ENCODE peak calls at places on chromosomes 7 and 10, in six cellular contexts. W, P, G, Z, I and V are unnamed samples.

GRCh38 chr7:30710669-30711068 is 28.4 kb upstream of the CRHR2 start:
- DNase-seq in W (peak; percentile 56), P (no peak), G (no peak), Z (no peak), I (no peak), V (no peak)

GRCh38 chr7:105600720-105601550 is 19.6 kb upstream of the EFCAB10 start:
- DNase-seq in W (no peak), P (no peak), G (no peak), Z (no peak), I (no peak), V (no peak)

GRCh38 chr10:10967029-10967428 is 50.6 kb upstream of the CELF2 start:
- DNase-seq in W (no peak), P (no peak), G (no peak), Z (no peak), I (no peak), V (no peak)

GRCh38 chr7:102431617-102432298 is 1.6 kb upstream of the ORAI2 start:
- DNase-seq in W (no peak), P (no peak), G (no peak), Z (no peak), I (no peak), V (no peak)

GRCh38 chr7:102992820-102993531 is 80.2 kb downstream of the LRRC17 start:
- DNase-seq in W (peak; percentile 18), P (peak; percentile 26), G (peak; percentile 82), Z (peak; percentile 98), I (peak; percentile 42), V (peak; percentile 36)

GRCh38 chr10:93465806-93466675 is 16.1 kb downstream of the MYOF start:
- DNase-seq in W (peak; percentile 72), P (no peak), G (peak; percentile 93), Z (peak; percentile 92), I (peak; percentile 86), V (peak; percentile 83)

GRCh38 chr10:75402486-75403143 is 1.1 kb upstream of the ZNF503 start:
- DNase-seq in W (peak; percentile 60), P (no peak), G (no peak), Z (no peak), I (no peak), V (no peak)

GRCh38 chr7:84654287-84654686 is 459.7 kb upstream of the SEMA3A start:
- DNase-seq in W (no peak), P (no peak), G (no peak), Z (no peak), I (no peak), V (no peak)

DNA sequence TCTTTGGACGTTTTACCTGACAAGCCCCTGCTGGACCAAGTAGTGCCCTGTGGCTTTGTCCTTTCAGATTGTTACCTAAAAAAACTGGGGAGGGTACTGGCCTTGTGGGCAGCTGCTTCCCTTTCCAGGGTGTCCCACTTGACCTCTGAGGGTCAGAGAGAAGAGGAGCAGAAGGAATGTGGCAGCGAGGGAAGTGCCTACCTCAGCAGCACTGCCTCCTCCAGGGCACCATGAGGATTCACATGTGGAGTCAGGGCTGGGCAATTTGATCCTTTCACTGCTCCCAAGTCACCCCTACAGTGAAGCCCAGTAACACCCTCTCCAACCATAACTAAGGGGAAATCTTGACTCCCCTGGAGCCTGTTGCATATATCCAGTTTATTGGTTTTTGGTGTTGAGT is 64.6 kb downstream of the ITGB1 start:
- DNase-seq in W (no peak), P (no peak), G (no peak), Z (no peak), I (no peak), V (no peak)
- TF ChIP-seq CTCF in W (no peak), P (peak; percentile 25), G (peak; percentile 6), Z (peak; percentile 7), I (no peak), V (no peak)

GRCh38 chr7:121440857-121441503 is 44.9 kb upstream of the FAM3C start:
- DNase-seq in W (peak; percentile 51), P (no peak), G (no peak), Z (no peak), I (no peak), V (no peak)
- H3K4me3 ChIP-seq in W (no peak overlapping the region), P (no peak overlapping the region), G (no peak overlapping the region), Z (no peak overlapping the region), I (no peak overlapping the region), V (no peak overlapping the region)

DNA sequence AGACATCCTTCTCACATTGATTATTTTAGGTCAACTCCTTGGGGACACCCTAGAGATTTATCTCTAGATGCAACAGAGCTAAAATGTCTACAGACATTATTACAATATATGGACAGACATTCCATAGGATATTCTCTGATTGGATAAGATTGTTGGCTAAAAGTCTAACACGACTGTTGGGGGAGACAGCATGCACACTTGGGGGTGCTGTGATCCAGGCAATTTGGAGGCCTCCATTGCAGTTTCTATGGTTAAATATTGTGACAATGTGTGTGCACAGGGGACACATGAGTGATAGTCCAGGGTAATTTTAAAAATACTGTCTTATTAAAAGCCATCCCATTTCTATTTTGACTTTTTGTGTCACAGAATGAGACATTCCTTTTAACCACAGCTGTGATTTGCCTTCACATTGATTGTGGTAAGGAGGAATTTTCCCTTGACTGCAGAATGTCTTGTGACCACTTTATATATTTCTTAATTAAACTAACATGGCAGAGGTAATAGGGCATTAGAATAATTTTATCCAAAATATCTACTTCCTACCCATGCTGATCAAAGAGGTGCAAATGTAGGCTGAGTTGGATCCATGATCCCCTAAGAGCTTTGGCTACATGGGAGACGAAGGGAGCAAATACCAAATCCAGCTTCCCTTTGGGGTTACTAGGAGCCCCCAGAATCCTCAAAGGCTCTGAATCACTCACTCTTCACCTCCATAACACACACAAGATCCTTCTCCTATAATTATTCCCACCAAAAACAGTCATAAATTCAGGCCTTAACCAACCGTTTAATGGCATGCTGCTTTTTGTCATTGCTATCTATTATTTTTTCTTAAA is 7.3 kb downstream of the TFPI2 start:
- DNase-seq in W (no peak), P (no peak), G (peak; percentile 63), Z (peak; percentile 37), I (no peak), V (no peak)
- TF ChIP-seq CTCF in W (no peak), P (no peak), G (no peak), Z (no peak), I (no peak), V (no peak)

GRCh38 chr7:33959676-33960075 is 54.3 kb downstream of the BMPER start:
- DNase-seq in W (no peak), P (no peak), G (no peak), Z (no peak), I (no peak), V (no peak)
- H3K4me3 ChIP-seq in W (no peak overlapping the region), P (no peak overlapping the region), G (no peak overlapping the region), Z (no peak overlapping the region), I (no peak overlapping the region), V (no peak overlapping the region)